ENCODE peak calls at places on chromosomes 6 and 20, in nine cellular contexts. R is stimulated activated CD4-positive, alpha-beta T cell treated with anti-CD3 and anti-CD28 coated beads, Interleukin-1b, Interleukin-23, amount 100 ng/mL, for 48 hours; I is HFFc6; D is LoVo; Q is aorta; S is activated gamma-delta T cell treated with anti-CD3 and anti-CD28 coated beads, Interleukin-2, amount 50 U/mL, for 16 hours; F is hypothalamus; N is kidney tubule cell; P is HT1080. T is an unnamed sample.

GRCh38 chr6:109187399-109188114 is 92.2 kb downstream of the CEP57L1 start:
- DNase-seq in R (peak; percentile 43), S (peak; percentile 30), Q (peak; percentile 50), P (peak; percentile 23), I (no peak), F (no peak), N (peak; percentile 50), D (peak; percentile 71), T (no peak)

GRCh38 chr6:7996538-7997225 is 67.5 kb downstream of the BLOC1S5 start:
- DNase-seq in D (no peak), S (no peak), P (peak; percentile 13), I (peak; percentile 25), N (peak; percentile 52), R (no peak), F (no peak), Q (no peak), T (no peak)

GRCh38 chr6:43269273-43270007 is 26.2 kb downstream of the TTBK1 start:
- DNase-seq in D (no peak), R (peak; percentile 32), P (no peak), S (no peak), Q (no peak), N (no peak), F (no peak), I (no peak), T (no peak)

GRCh38 chr20:56805313-56805712 is 176.2 kb downstream of the TFAP2C start:
- DNase-seq in F (no peak), N (no peak), P (no peak), I (no peak), R (no peak), Q (no peak), D (no peak), S (no peak), T (no peak)

GRCh38 chr6:35663447-35664235 is 25.1 kb downstream of the FKBP5 start:
- DNase-seq in P (peak; percentile 76), D (no peak), Q (no peak), S (no peak), I (peak; percentile 74), R (no peak), N (peak; percentile 62), F (no peak), T (no peak)

GRCh38 chr20:58389324-58389967 is 417 bp downstream of the VAPB start:
- DNase-seq in D (peak; percentile 27), F (no peak), S (no peak), Q (no peak), I (peak; percentile 11), P (peak; percentile 20), N (peak; percentile 47), R (peak; percentile 39), T (no peak)

GRCh38 chr6:8402546-8402945 is 32.8 kb downstream of the SLC35B3 start:
- DNase-seq in R (no peak), N (no peak), I (no peak), F (no peak), D (no peak), Q (no peak), P (no peak), S (no peak), T (no peak)

GRCh38 chr6:72246926-72247325 is 360.6 kb downstream of the RIMS1 start:
- DNase-seq in S (no peak), D (no peak), F (no peak), N (no peak), P (no peak), I (no peak), Q (no peak), R (no peak), T (no peak)

GRCh38 chr20:33450867-33451266 is 7.3 kb upstream of the SNTA1 start:
- DNase-seq in D (no peak), F (no peak), Q (peak; percentile 56), P (peak; percentile 28), R (no peak), S (no peak), N (peak; percentile 35), I (no peak), T (no peak)

GRCh38 chr6:86685230-86685797 is 252.0 kb upstream of the HTR1E start:
- DNase-seq in Q (no peak), I (no peak), D (no peak), P (no peak), N (no peak), F (no peak), S (no peak), R (no peak), T (no peak)

GRCh38 chr6:36387440-36388303 is at the start of gene ETV7:
- DNase-seq in I (no peak), P (no peak), D (peak; percentile 64), R (peak; percentile 30), F (no peak), N (peak; percentile 49), S (no peak), Q (peak; percentile 63), T (no peak)

GRCh38 chr20:52047811-52048302 is 143.7 kb downstream of the ZFP64 start:
- DNase-seq in Q (no peak), S (peak; percentile 22), F (no peak), P (peak; percentile 42), N (no peak), D (no peak), R (peak; percentile 11), I (no peak), T (no peak)

GRCh38 chr6:10720229-10720959 is 2.5 kb upstream of the TMEM14C start:
- DNase-seq in Q (peak; percentile 69), D (no peak), N (peak; percentile 45), I (no peak), P (peak; percentile 20), F (no peak), R (peak; percentile 48), S (peak; percentile 40), T (no peak)

GRCh38 chr20:17399303-17399985 is 131.7 kb downstream of the BFSP1 start:
- DNase-seq in N (no peak), S (no peak), R (no peak), I (no peak), Q (no peak), D (no peak), P (no peak), F (no peak), T (no peak)

GRCh38 chr20:35662541-35662940 is 2.2 kb downstream of the CPNE1 start:
- DNase-seq in N (no peak), S (no peak), D (no peak), I (no peak), Q (no peak), R (peak; percentile 18), P (no peak), F (no peak), T (no peak)

GRCh38 chr6:31495580-31495979 is 2.4 kb upstream of the MICB start:
- DNase-seq in N (peak; percentile 57), Q (no peak), D (no peak), F (no peak), P (peak; percentile 65), I (peak; percentile 75), S (no peak), R (no peak), T (no peak)

GRCh38 chr6:149905371-149905910 is 7.5 kb upstream of the RAET1E start:
- DNase-seq in R (no peak), S (no peak), Q (peak; percentile 44), D (no peak), F (no peak), P (no peak), I (no peak), N (no peak), T (no peak)